ENCODE peak calls at places on chromosome 20, in six cellular contexts. U is tibial nerve; X is NB4; F is stimulated activated CD8-positive, alpha-beta memory T cell treated with anti-CD3 and anti-CD28 coated beads, Interleukin-2, amount 100 ng/mL, for 48 hours; Y is AG08395; B is K562. C is an unnamed sample.
A peak's percentile ranks its signal among the peaks of the same experiment; 100 is the strongest.

GRCh38 chr20:36462440-36463211 is 78.7 kb upstream of the MYL9 start:
- DNase-seq in U (peak; percentile 46), X (peak; percentile 89), F (no peak), Y (peak; percentile 33), B (no peak), C (peak; percentile 92)

GRCh38 chr20:32823737-32824588 is 4.2 kb downstream of the MAPRE1 start:
- DNase-seq in U (no peak), X (peak; percentile 56), F (no peak), Y (no peak), B (no peak), C (no peak)

GRCh38 chr20:1263853-1264252 is 2.2 kb upstream of the SNPH start:
- DNase-seq in U (no peak), X (no peak), F (no peak), Y (peak; percentile 26), B (no peak), C (no peak)

GRCh38 chr20:24448170-24448569 is 21.3 kb upstream of the SYNDIG1 start:
- DNase-seq in U (no peak), X (no peak), F (no peak), Y (no peak), B (no peak), C (no peak)

GRCh38 chr20:44839481-44839880 is 29.1 kb upstream of the RIMS4 start:
- DNase-seq in U (no peak), X (no peak), F (no peak), Y (no peak), B (no peak), C (no peak)

GRCh38 chr20:56411759-56412472 is at the start of gene CASS4:
- DNase-seq in U (peak; percentile 30), X (peak; percentile 84), F (no peak), Y (peak; percentile 62), B (peak; percentile 89), C (no peak)

GRCh38 chr20:18276821-18277220 is 11.5 kb upstream of the ZNF133 start:
- DNase-seq in U (peak; percentile 75), X (peak; percentile 71), F (peak; percentile 48), Y (peak; percentile 76), B (peak; percentile 56), C (peak; percentile 44)

GRCh38 chr20:19966840-19967239 is 50.3 kb upstream of the NAA20 start:
- DNase-seq in U (no peak), X (no peak), F (no peak), Y (no peak), B (no peak), C (no peak)

GRCh38 chr20:56504373-56505005 is 20.1 kb upstream of the FAM209A start:
- DNase-seq in U (no peak), X (peak; percentile 23), F (peak; percentile 6), Y (peak; percentile 10), B (peak; percentile 41), C (no peak)

GRCh38 chr20:50554694-50555579 is 44.8 kb downstream of the PTPN1 start:
- DNase-seq in U (no peak), X (no peak), F (no peak), Y (no peak), B (no peak), C (no peak)

GRCh38 chr20:63594043-63594561 is 20.1 kb upstream of the HELZ2 start:
- DNase-seq in U (peak; percentile 23), X (no peak), F (no peak), Y (peak; percentile 91), B (no peak), C (no peak)

GRCh38 chr20:25470045-25470444 is 62.6 kb downstream of the GINS1 start:
- DNase-seq in U (no peak), X (peak; percentile 52), F (peak; percentile 16), Y (no peak), B (peak; percentile 64), C (no peak)

GRCh38 chr20:23327617-23328333 is 22.8 kb upstream of the NXT1 start:
- DNase-seq in U (no peak), X (no peak), F (no peak), Y (no peak), B (no peak), C (no peak)

GRCh38 chr20:18585134-18585533 is 2.7 kb upstream of the DTD1 start:
- DNase-seq in U (no peak), X (no peak), F (no peak), Y (no peak), B (no peak), C (no peak)

GRCh38 chr20:8631271-8631670 is 437.6 kb upstream of the PLCB4 start:
- DNase-seq in U (no peak), X (no peak), F (no peak), Y (no peak), B (no peak), C (no peak)

GRCh38 chr20:45920795-45921617 is 9.1 kb upstream of the PLTP start:
- DNase-seq in U (no peak), X (no peak), F (no peak), Y (no peak), B (no peak), C (no peak)

GRCh38 chr20:7505152-7505834 is 435.0 kb downstream of the HAO1 start:
- DNase-seq in U (no peak), X (no peak), F (no peak), Y (no peak), B (no peak), C (no peak)

GRCh38 chr20:57663241-57663640 is 43.0 kb upstream of the ZBP1 start:
- DNase-seq in U (no peak), X (no peak), F (no peak), Y (no peak), B (no peak), C (no peak)

GRCh38 chr20:21539512-21539911 is 25.6 kb upstream of the NKX2-2 start:
- DNase-seq in U (no peak), X (no peak), F (no peak), Y (no peak), B (no peak), C (no peak)

GRCh38 chr20:63857751-63858392 is 3.4 kb upstream of the ABHD16B start:
- DNase-seq in U (no peak), X (peak; percentile 25), F (no peak), Y (no peak), B (peak; percentile 27), C (no peak)

GRCh38 chr20:3734111-3734843 is 1.8 kb downstream of the HSPA12B start:
- DNase-seq in U (peak; percentile 32), X (no peak), F (no peak), Y (no peak), B (no peak), C (peak; percentile 63)

GRCh38 chr20:57810511-57811372 is 100.9 kb upstream of the PMEPA1 start:
- DNase-seq in U (no peak), X (no peak), F (no peak), Y (no peak), B (no peak), C (no peak)

GRCh38 chr20:54625497-54625896 is 150.1 kb downstream of the DOK5 start:
- DNase-seq in U (no peak), X (no peak), F (no peak), Y (no peak), B (no peak), C (no peak)

GRCh38 chr20:6034134-6034969 is 19.5 kb downstream of the LRRN4 start:
- DNase-seq in U (no peak), X (no peak), F (no peak), Y (no peak), B (peak; percentile 55), C (no peak)

GRCh38 chr20:62066983-62067433 is 1.3 kb upstream of the TAF4 start:
- DNase-seq in U (peak; percentile 14), X (no peak), F (no peak), Y (peak; percentile 49), B (peak; percentile 57), C (no peak)

GRCh38 chr20:46151936-46152335 is 33.8 kb downstream of the CD40 start:
- DNase-seq in U (no peak), X (peak; percentile 34), F (peak; percentile 9), Y (no peak), B (peak; percentile 54), C (no peak)